ENCODE peak calls at places on chromosomes 3 and 15, in six cellular contexts. T is cerebellum; I is Calu3; O is MV-4-11; P is dorsolateral prefrontal cortex; K is CD8-positive, alpha-beta T cell. W is an unnamed sample.

GRCh38 chr3:107969994-107970896 is 120.6 kb downstream of the CD47 start:
- DNase-seq in T (peak; percentile 32), K (no peak), P (no peak), O (no peak), I (peak; percentile 61), W (peak; percentile 41)

GRCh38 chr3:53551324-53551723 is 56.9 kb downstream of the CACNA1D start:
- DNase-seq in T (no peak), I (no peak), O (no peak), K (no peak), P (no peak), W (no peak)

GRCh38 chr3:8871306-8871705 is 92.0 kb downstream of the RAD18 start:
- DNase-seq in K (no peak), I (no peak), T (no peak), P (no peak), O (no peak), W (no peak)

GRCh38 chr3:48426401-48426909 is 3.4 kb downstream of the PLXNB1 start:
- DNase-seq in I (no peak), O (no peak), P (peak; percentile 89), T (peak; percentile 49), K (no peak), W (peak; percentile 98)

GRCh38 chr3:170947018-170947769 is 38.8 kb upstream of the EIF5A2 start:
- DNase-seq in O (no peak), T (no peak), K (no peak), I (no peak), P (no peak), W (no peak)

GRCh38 chr15:74618841-74619596 is 3.4 kb downstream of the CLK3 start:
- DNase-seq in T (no peak), K (no peak), I (no peak), P (no peak), O (no peak), W (no peak)

GRCh38 chr3:8445861-8446260 is 55.8 kb upstream of the LMCD1 start:
- DNase-seq in O (no peak), I (peak; percentile 8), T (no peak), P (no peak), K (no peak), W (no peak)

GRCh38 chr15:58962662-58963565 is 24.5 kb upstream of the RNF111 start:
- DNase-seq in P (no peak), K (no peak), T (no peak), I (no peak), O (no peak), W (no peak)

GRCh38 chr15:57534279-57534678 is 57.4 kb upstream of the MYZAP start:
- DNase-seq in T (peak; percentile 15), P (no peak), K (no peak), I (no peak), O (no peak), W (no peak)

GRCh38 chr15:31977812-31978662 is 52.3 kb upstream of the CHRNA7 start:
- DNase-seq in O (peak; percentile 1), T (peak; percentile 34), P (no peak), K (peak; percentile 57), I (peak; percentile 55), W (peak; percentile 21)

GRCh38 chr3:145864336-145864735 is 296.6 kb downstream of the PLOD2 start:
- DNase-seq in P (no peak), I (no peak), K (no peak), O (no peak), T (no peak), W (no peak)

GRCh38 chr3:197482001-197482400 is 73.8 kb downstream of the BDH1 start:
- DNase-seq in P (no peak), T (no peak), I (no peak), K (no peak), O (no peak), W (no peak)

GRCh38 chr15:85580914-85581313 is 200.5 kb downstream of the AKAP13 start:
- DNase-seq in K (peak; percentile 57), O (peak; percentile 56), I (peak; percentile 81), T (no peak), P (no peak), W (no peak)